ENCODE peak calls at places on chromosomes 7 and 10, in five cellular contexts. N is stomach; L is AG09309; E is naive thymus-derived CD4-positive, alpha-beta T cell; P is GM04503. A is an unnamed sample.

GRCh38 chr7:150990416-150991186 is at the start of gene NOS3:
- DNase-seq in N (no peak), L (no peak), E (no peak), P (no peak), A (no peak)

GRCh38 chr10:90718185-90718584 is 139.7 kb downstream of the HTR7 start:
- DNase-seq in N (no peak), L (no peak), E (no peak), P (no peak), A (no peak)

GRCh38 chr7:1247527-1248041 is 14.9 kb downstream of the UNCX start:
- DNase-seq in N (no peak), L (no peak), E (no peak), P (no peak), A (no peak)

GRCh38 chr7:6106140-6106904 is 75.1 kb downstream of the ANKRD61 start:
- DNase-seq in N (no peak), L (peak), E (peak), P (no peak), A (peak)

GRCh38 chr10:28581916-28582315 is 49.0 kb downstream of the WAC start:
- DNase-seq in N (no peak), L (no peak), E (no peak), P (no peak), A (no peak)

GRCh38 chr10:107141539-107142061 is 22.9 kb downstream of the SORCS1 start:
- DNase-seq in N (no peak), L (no peak), E (no peak), P (no peak), A (no peak)

GRCh38 chr10:60170250-60170649 is 219.4 kb downstream of the ANK3 start:
- DNase-seq in N (no peak), L (no peak), E (no peak), P (no peak), A (no peak)

GRCh38 chr7:148374698-148375259 is 215.8 kb upstream of the C7orf33 start:
- DNase-seq in N (no peak), L (no peak), E (no peak), P (no peak), A (no peak)

GRCh38 chr10:48554668-48555067 is 50.2 kb downstream of the ARHGAP22 start:
- DNase-seq in N (no peak), L (no peak), E (no peak), P (no peak), A (no peak)

A was measured in HS-5.